ENCODE peak calls at places on chromosomes 4 and X, in four cellular contexts. L, E, M and F are unnamed samples.

GRCh38 chr4:34935739-34936138 is 1308.6 kb downstream of the ARAP2 start:
- DNase-seq in L (no peak), E (no peak), M (no peak), F (no peak)

GRCh38 chr4:23770011-23770410 is 119.8 kb downstream of the PPARGC1A start:
- DNase-seq in L (peak), E (no peak), M (no peak), F (no peak)

GRCh38 chrX:20118065-20118824 is 1.5 kb upstream of the MAP7D2 start:
- DNase-seq in E (no peak), M (peak), L (no peak), F (no peak)

GRCh38 chrX:38293741-38294140 is 33.6 kb downstream of the RPGR start:
- DNase-seq in L (no peak), M (no peak), E (no peak), F (no peak)

GRCh38 chrX:38494239-38494823 is 67.0 kb upstream of the TSPAN7 start:
- DNase-seq in M (no peak), L (no peak), E (no peak), F (peak)

GRCh38 chrX:38260231-38260630 is 39.6 kb upstream of the SRPX start:
- DNase-seq in L (peak), E (no peak), M (peak), F (peak)

GRCh38 chrX:2412131-2412530 is 88.6 kb downstream of the DHRSX start:
- DNase-seq in M (no peak), L (no peak), E (no peak), F (no peak)

GRCh38 chr4:2797545-2798305 is 4.8 kb downstream of the SH3BP2 start:
- DNase-seq in M (no peak), E (peak), L (no peak), F (peak)